ENCODE peak calls at places on chromosomes 13 and 19, in five cellular contexts. J is right lobe of liver, Y is AG04450, V is WTC11, D is mucosa of gallbladder. E is an unnamed sample.
A peak's percentile ranks its signal among the peaks of the same experiment; 100 is the strongest.

GRCh38 chr13:95641961-95642621 is 2.4 kb downstream of the DZIP1 start:
- DNase-seq in V (peak; percentile 77), J (peak; percentile 87), Y (no peak), D (peak; percentile 23), E (no peak)

GRCh38 chr13:110519506-110519905 is 42.0 kb downstream of the RAB20 start:
- DNase-seq in J (no peak), D (no peak), V (no peak), Y (no peak), E (no peak)

GRCh38 chr13:42747399-42747873 is 33.9 kb upstream of the FAM216B start:
- DNase-seq in J (no peak), Y (peak; percentile 94), V (no peak), D (no peak), E (no peak)

GRCh38 chr13:92122454-92122853 is 724.0 kb downstream of the GPC5 start:
- DNase-seq in D (no peak), Y (no peak), J (no peak), V (no peak), E (no peak)

GRCh38 chr19:1315470-1316166 is 29.9 kb downstream of the EFNA2 start:
- DNase-seq in J (peak; percentile 67), Y (no peak), V (peak; percentile 66), D (peak; percentile 34), E (peak; percentile 75)

GRCh38 chr13:110323986-110324749 is 17.1 kb downstream of the COL4A2 start:
- DNase-seq in Y (no peak), V (no peak), D (no peak), J (no peak), E (no peak)

GRCh38 chr13:109568273-109568900 is 218.0 kb downstream of the IRS2 start:
- DNase-seq in V (no peak), Y (no peak), D (no peak), J (no peak), E (no peak)

GRCh38 chr19:7435602-7436001 is 53.2 kb downstream of the PEX11G start:
- DNase-seq in Y (no peak), J (no peak), D (no peak), V (no peak), E (no peak)

GRCh38 chr19:48822514-48822913 is 11.7 kb upstream of the BCAT2 start:
- DNase-seq in J (no peak), D (no peak), Y (no peak), V (no peak), E (no peak)

GRCh38 chr19:6457958-6458694 is 1.5 kb downstream of the SLC25A23 start:
- DNase-seq in D (no peak), V (no peak), Y (no peak), J (no peak), E (no peak)

GRCh38 chr13:25836709-25837316 is 215.0 kb downstream of the SHISA2 start:
- DNase-seq in D (no peak), V (no peak), J (no peak), Y (no peak), E (no peak)

GRCh38 chr13:82713681-82714405 is 1168.4 kb downstream of the SLITRK1 start:
- DNase-seq in Y (no peak), D (no peak), J (no peak), V (no peak), E (no peak)

GRCh38 chr19:6087074-6087506 is 23.2 kb downstream of the RFX2 start:
- DNase-seq in J (no peak), Y (no peak), D (peak; percentile 23), V (no peak), E (peak; percentile 62)

E was measured in WERI-Rb-1.